ENCODE peak calls at places on chromosomes 13 and 19, in ten cellular contexts. K, B, Y, P, X, F, N, E, H and T are unnamed samples.

GRCh38 chr13:98083507-98083906 is 59.4 kb upstream of the FARP1 start:
- DNase-seq in Y (no peak), X (no peak), N (peak; percentile 41), E (no peak), P (no peak), K (no peak), H (no peak), B (no peak), F (no peak), T (no peak)

GRCh38 chr13:34358811-34359513 is 541.0 kb downstream of the RFC3 start:
- DNase-seq in Y (no peak), B (no peak), E (no peak), K (no peak), X (no peak), N (peak; percentile 83), P (no peak), F (no peak), H (no peak), T (no peak)

GRCh38 chr19:53034948-53035675 is 9.4 kb upstream of the ERVV-2 start:
- DNase-seq in Y (peak; percentile 14), F (no peak), H (no peak), N (no peak), X (no peak), E (no peak), B (no peak), K (no peak), P (no peak), T (no peak)

GRCh38 chr13:49300716-49301589 is 53.2 kb downstream of the CDADC1 start:
- DNase-seq in N (peak; percentile 63), H (peak; percentile 49), Y (peak; percentile 41), K (peak; percentile 18), B (peak; percentile 29), E (peak; percentile 81), F (peak; percentile 24), X (peak; percentile 12), P (no peak), T (peak; percentile 64)

GRCh38 chr13:36345438-36346221 is 564 bp downstream of the SPART start:
- DNase-seq in Y (peak; percentile 70), F (peak; percentile 12), H (peak; percentile 37), X (no peak), K (no peak), E (no peak), N (no peak), P (peak; percentile 69), B (peak; percentile 39), T (peak; percentile 22)

GRCh38 chr19:17338440-17339078 is 1.2 kb downstream of the GTPBP3 start:
- DNase-seq in B (no peak), N (no peak), Y (no peak), P (no peak), X (no peak), F (no peak), H (no peak), K (no peak), E (no peak), T (no peak)

GRCh38 chr19:46489445-46490272 is 6.0 kb downstream of the PNMA8B start:
- DNase-seq in P (no peak), Y (no peak), X (no peak), K (no peak), H (no peak), B (no peak), E (no peak), F (no peak), N (no peak), T (no peak)

GRCh38 chr13:99384468-99384867 is 77.3 kb upstream of the GPR183 start:
- DNase-seq in X (no peak), K (peak; percentile 50), H (no peak), P (no peak), B (no peak), E (no peak), N (no peak), Y (no peak), F (no peak), T (no peak)